ENCODE peak calls at places on chromosomes 13 and 19, in nine cellular contexts. W, K, A, F, E, G, X, Q and T are unnamed samples.

GRCh38 chr13:92827503-92827902 is 399.1 kb upstream of the GPC6 start:
- DNase-seq in E (no peak), A (no peak), W (peak), F (no peak), K (no peak), G (no peak), X (no peak), Q (no peak), T (no peak)

GRCh38 chr19:34487651-34488051 is 6.1 kb downstream of the WTIP start:
- DNase-seq in E (no peak), X (no peak), Q (no peak), W (no peak), F (no peak), K (no peak), G (no peak), A (no peak), T (no peak)

GRCh38 chr19:17075860-17076538 is 422 bp downstream of the MYO9B start:
- DNase-seq in Q (no peak), K (peak), E (peak), W (peak), F (no peak), X (no peak), A (no peak), G (peak), T (no peak)

GRCh38 chr13:113291997-113292862 is 4.8 kb upstream of the LAMP1 start:
- DNase-seq in X (no peak), A (no peak), K (peak), E (peak), G (peak), Q (peak), W (peak), F (no peak), T (no peak)

GRCh38 chr19:54653181-54653809 is 9.5 kb upstream of the LILRB4 start:
- DNase-seq in E (no peak), F (peak), W (peak), X (no peak), K (no peak), Q (no peak), G (peak), A (no peak), T (no peak)

GRCh38 chr13:51225034-51225433 is 2.8 kb downstream of the FAM124A start:
- DNase-seq in E (no peak), Q (no peak), G (no peak), X (no peak), W (peak), F (no peak), A (no peak), K (no peak), T (no peak)

GRCh38 chr13:51397262-51397933 is 55.4 kb downstream of the INTS6 start:
- DNase-seq in G (peak), W (peak), Q (peak), X (peak), A (peak), K (no peak), E (no peak), F (peak), T (no peak)

GRCh38 chr13:26601669-26602068 is 44.2 kb downstream of the WASF3 start:
- DNase-seq in A (no peak), F (no peak), X (no peak), Q (no peak), K (no peak), G (peak), W (peak), E (no peak), T (no peak)

GRCh38 chr19:19071897-19072296 is 8.1 kb downstream of the SLC25A42 start:
- DNase-seq in F (no peak), A (no peak), W (no peak), Q (no peak), X (no peak), K (no peak), E (no peak), G (no peak), T (no peak)

GRCh38 chr13:49246850-49247721 is 639 bp upstream of the CDADC1 start:
- DNase-seq in X (no peak), F (no peak), W (no peak), E (no peak), K (no peak), Q (no peak), A (no peak), G (no peak), T (no peak)

GRCh38 chr19:15926484-15926883 is 7.8 kb downstream of the CYP4F11 start:
- DNase-seq in A (no peak), K (no peak), G (no peak), X (no peak), Q (no peak), E (no peak), W (no peak), F (no peak), T (no peak)

GRCh38 chr13:99129050-99129449 is 71.6 kb upstream of the UBAC2 start:
- DNase-seq in G (no peak), A (no peak), E (no peak), K (no peak), X (no peak), W (no peak), Q (no peak), F (no peak), T (no peak)

GRCh38 chr19:4597975-4598671 is 38.6 kb upstream of the SEMA6B start:
- DNase-seq in K (no peak), F (peak), G (peak), Q (no peak), X (no peak), W (peak), A (no peak), E (peak), T (no peak)

GRCh38 chr13:38670627-38671026 is 16.2 kb upstream of the FREM2 start:
- DNase-seq in W (peak), A (no peak), F (no peak), E (no peak), Q (no peak), K (no peak), G (peak), X (no peak), T (no peak)

GRCh38 chr13:84885868-84886267 is 913.4 kb downstream of the SLITRK6 start:
- DNase-seq in Q (no peak), A (no peak), W (no peak), K (no peak), F (no peak), X (no peak), E (no peak), G (no peak), T (no peak)

GRCh38 chr13:44347905-44348304 is 25.7 kb upstream of the SERP2 start:
- DNase-seq in W (no peak), X (peak), A (no peak), E (no peak), Q (no peak), G (peak), K (no peak), F (no peak), T (no peak)

GRCh38 chr13:49995535-49996165 is 1.2 kb upstream of the TRIM13 start:
- DNase-seq in A (no peak), W (peak), K (no peak), F (no peak), Q (no peak), G (peak), E (no peak), X (no peak), T (no peak)

GRCh38 chr19:31351212-31352193 is 2.3 kb upstream of the TSHZ3 start:
- DNase-seq in A (no peak), X (no peak), E (no peak), Q (no peak), G (peak), F (peak), K (peak), W (peak), T (no peak)

GRCh38 chr13:99796175-99796819 is 175.3 kb downstream of the ZIC5 start:
- DNase-seq in F (peak), G (peak), W (peak), K (no peak), A (no peak), X (no peak), Q (no peak), E (peak), T (no peak)

GRCh38 chr13:94764576-94765321 is 52.4 kb upstream of the SOX21 start:
- DNase-seq in A (no peak), W (no peak), X (no peak), G (peak), Q (no peak), K (no peak), E (no peak), F (no peak), T (no peak)

GRCh38 chr19:40806385-40807146 is 7.6 kb downstream of the EGLN2 start:
- DNase-seq in E (peak), F (peak), W (peak), X (peak), A (peak), G (peak), Q (peak), K (peak), T (peak)
- TF ChIP-seq CTCF in E (peak), F (peak), W (peak), X (peak), A (peak), G (peak), Q (peak), K (peak), T (peak)

GRCh38 chr13:101783554-101783953 is 331.1 kb downstream of the ITGBL1 start:
- DNase-seq in X (no peak), W (no peak), Q (no peak), G (no peak), F (no peak), A (no peak), E (no peak), K (no peak), T (no peak)

GRCh38 chr13:101784313-101784712 is 331.8 kb downstream of the ITGBL1 start:
- DNase-seq in E (no peak), F (no peak), W (no peak), K (no peak), Q (no peak), G (no peak), A (no peak), X (no peak), T (no peak)

GRCh38 chr13:101785858-101786257 is 333.4 kb downstream of the ITGBL1 start:
- DNase-seq in E (no peak), G (no peak), X (no peak), K (no peak), W (peak), Q (no peak), F (peak), A (no peak), T (no peak)
- TF ChIP-seq CTCF in E (no peak), G (no peak), X (no peak), K (no peak), W (peak), Q (peak), F (peak), A (peak), T (no peak)

GRCh38 chr19:53365899-53366493 is 491 bp downstream of the ZNF525 start:
- DNase-seq in E (peak), X (no peak), Q (no peak), W (peak), A (no peak), F (no peak), K (peak), G (no peak), T (no peak)

GRCh38 chr19:53365134-53365898 is at the start of gene ZNF525:
- DNase-seq in F (peak), Q (peak), G (peak), E (peak), K (peak), W (peak), A (peak), X (no peak), T (peak)
- TF ChIP-seq CTCF in F (no peak), Q (peak), G (no peak), E (peak), K (no peak), W (peak), A (peak), X (peak), T (no peak)

GRCh38 chr19:45713141-45713540 is 17.6 kb downstream of the FBXO46 start:
- DNase-seq in W (no peak), X (no peak), E (no peak), G (no peak), F (no peak), K (no peak), Q (no peak), A (no peak), T (no peak)

GRCh38 chr19:45717983-45718650 is 12.6 kb downstream of the FBXO46 start:
- DNase-seq in F (no peak), W (no peak), Q (no peak), G (no peak), A (no peak), X (no peak), K (no peak), E (no peak), T (no peak)

GRCh38 chr19:45716314-45717130 is 14.2 kb downstream of the FBXO46 start:
- DNase-seq in F (peak), E (peak), A (no peak), X (no peak), Q (no peak), W (peak), K (no peak), G (peak), T (no peak)

GRCh38 chr19:45715139-45715538 is 15.6 kb downstream of the FBXO46 start:
- DNase-seq in E (no peak), X (no peak), Q (no peak), G (no peak), A (no peak), K (no peak), W (no peak), F (no peak), T (no peak)

DNA sequence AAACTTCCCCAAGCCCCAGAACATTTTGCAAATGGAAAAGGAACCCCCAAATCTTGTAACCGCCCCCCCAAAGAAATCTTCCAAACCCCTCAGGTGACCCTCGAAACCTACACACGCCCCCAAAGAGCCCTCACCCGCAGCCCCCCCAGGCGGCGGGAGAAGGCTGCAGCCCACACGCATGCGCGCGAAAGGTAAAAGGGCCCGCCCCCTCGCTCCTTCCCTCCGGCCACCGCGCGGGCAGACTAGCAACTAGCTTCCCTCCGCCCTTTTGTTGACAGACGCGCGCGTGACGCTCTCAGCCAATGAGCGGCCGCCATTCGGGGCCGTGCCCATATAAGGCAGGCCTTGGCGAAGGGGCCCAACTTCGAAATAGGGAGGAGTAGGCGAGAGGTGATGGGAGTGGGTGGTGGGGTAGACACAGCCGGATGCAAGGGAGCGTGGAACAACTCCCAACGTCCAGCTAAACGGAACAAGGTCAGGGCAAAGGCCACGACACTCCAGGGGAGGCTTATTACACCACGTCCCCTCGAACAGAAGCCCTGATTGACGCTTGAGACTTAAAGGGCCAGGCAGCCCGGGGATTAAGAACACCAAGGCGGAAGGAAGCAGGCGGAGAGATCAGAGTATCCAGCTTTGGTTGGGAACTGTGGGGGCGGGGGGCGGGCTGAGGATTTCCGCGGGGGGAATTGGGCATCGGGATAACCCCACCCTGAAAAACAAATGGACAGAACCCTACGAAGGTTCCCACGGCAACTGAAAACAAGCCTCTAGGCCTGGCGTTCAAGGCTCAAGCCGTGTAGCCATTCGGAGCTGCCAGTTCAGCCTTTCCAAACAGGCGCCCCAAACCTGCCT is 13.3 kb downstream of the FBXO46 start:
- DNase-seq in X (peak), Q (peak), F (peak), K (peak), A (peak), G (peak), E (peak), W (peak), T (peak)
- TF ChIP-seq CTCF in X (peak), Q (peak), F (no peak), K (no peak), A (peak), G (peak), E (no peak), W (peak), T (no peak)